ENCODE peak calls at places on chromosomes 7 and 10, in seven cellular contexts. W, F, S, A, U, Q and H are unnamed samples. For H3K9me3, the result is how much of the 10 kb centered on the place peaks cover.

GRCh38 chr10:116798859-116799258 is 50.4 kb upstream of the ENO4 start:
- DNase-seq in W (no peak), F (no peak), S (peak), A (no peak), U (no peak), Q (no peak), H (no peak)

GRCh38 chr10:1417574-1417973 is 319.8 kb downstream of the ADARB2 start:
- DNase-seq in W (no peak), F (no peak), S (no peak), A (no peak), U (no peak), Q (no peak), H (no peak)

GRCh38 chr10:14244147-14244546 is 86.6 kb downstream of the FRMD4A start:
- DNase-seq in W (no peak), F (peak), S (peak), A (peak), U (peak), Q (peak), H (no peak)

GRCh38 chr10:49613160-49613881 is 516 bp upstream of the CHAT start:
- DNase-seq in W (no peak), F (no peak), S (peak), A (no peak), U (no peak), Q (no peak), H (no peak)

GRCh38 chr7:147014596-147014995 is 898.0 kb downstream of the CNTNAP2 start:
- DNase-seq in W (no peak), F (no peak), S (no peak), A (no peak), U (no peak), Q (no peak), H (no peak)

GRCh38 chr10:108112218-108112617 is 947.7 kb upstream of the SORCS1 start:
- DNase-seq in W (peak), F (no peak), S (no peak), A (no peak), U (no peak), Q (no peak), H (no peak)

GRCh38 chr7:153370092-153370491 is 610.5 kb downstream of the ACTR3B start:
- DNase-seq in W (no peak), F (no peak), S (peak), A (no peak), U (peak), Q (no peak), H (no peak)

GRCh38 chr7:29289156-29290021 is 94.8 kb downstream of the CHN2 start:
- DNase-seq in W (no peak), F (peak), S (no peak), A (no peak), U (peak), Q (no peak), H (no peak)

GRCh38 chr7:100682991-100683658 is 9.6 kb downstream of the GNB2 start:
- DNase-seq in W (no peak), F (no peak), S (no peak), A (no peak), U (no peak), Q (no peak), H (no peak)

GRCh38 chr10:13272164-13272571 is 27.7 kb downstream of the PHYH start:
- DNase-seq in W (peak), F (peak), S (peak), A (no peak), U (peak), Q (peak), H (peak)

GRCh38 chr10:96584035-96584434 is 2.8 kb downstream of the TM9SF3 start:
- DNase-seq in W (no peak), F (no peak), S (no peak), A (no peak), U (no peak), Q (no peak), H (no peak)

GRCh38 chr7:146397141-146397540 is 280.5 kb downstream of the CNTNAP2 start:
- DNase-seq in W (no peak), F (no peak), S (no peak), A (no peak), U (no peak), Q (no peak), H (no peak)

GRCh38 chr7:24971333-24972165 is 8.4 kb downstream of the OSBPL3 start:
- DNase-seq in W (peak), F (peak), S (no peak), A (peak), U (no peak), Q (peak), H (no peak)

GRCh38 chr7:42232275-42232674 is 4.7 kb downstream of the GLI3 start:
- DNase-seq in W (peak), F (peak), S (no peak), A (no peak), U (no peak), Q (peak), H (no peak)

GRCh38 chr10:68756246-68756645 is 35.2 kb downstream of the CCAR1 start:
- DNase-seq in W (no peak), F (no peak), S (no peak), A (no peak), U (no peak), Q (no peak), H (no peak)

GRCh38 chr7:5526190-5527037 is 102.8 kb upstream of the TNRC18 start:
- DNase-seq in W (peak), F (peak), S (peak), A (no peak), U (peak), Q (peak), H (peak)

GRCh38 chr7:43577485-43577951 is 5.4 kb upstream of the STK17A start:
- DNase-seq in W (no peak), F (peak), S (peak), A (no peak), U (no peak), Q (peak), H (no peak)

GRCh38 chr10:117519895-117520294 is 22.7 kb upstream of the EMX2 start:
- DNase-seq in W (no peak), F (no peak), S (no peak), A (no peak), U (no peak), Q (no peak), H (no peak)

GRCh38 chr7:103149808-103150180 is 895 bp upstream of the NAPEPLD start:
- DNase-seq in W (no peak), F (no peak), S (no peak), A (no peak), U (peak), Q (no peak), H (no peak)

GRCh38 chr10:7365029-7365750 is 45.6 kb downstream of the SFMBT2 start:
- DNase-seq in W (no peak), F (no peak), S (no peak), A (no peak), U (no peak), Q (no peak), H (no peak)
- H3K9me3 ChIP-seq in W (under half), F (under half), S (under half), A (under half), U (under half), Q (under half), H (under half)

DNA sequence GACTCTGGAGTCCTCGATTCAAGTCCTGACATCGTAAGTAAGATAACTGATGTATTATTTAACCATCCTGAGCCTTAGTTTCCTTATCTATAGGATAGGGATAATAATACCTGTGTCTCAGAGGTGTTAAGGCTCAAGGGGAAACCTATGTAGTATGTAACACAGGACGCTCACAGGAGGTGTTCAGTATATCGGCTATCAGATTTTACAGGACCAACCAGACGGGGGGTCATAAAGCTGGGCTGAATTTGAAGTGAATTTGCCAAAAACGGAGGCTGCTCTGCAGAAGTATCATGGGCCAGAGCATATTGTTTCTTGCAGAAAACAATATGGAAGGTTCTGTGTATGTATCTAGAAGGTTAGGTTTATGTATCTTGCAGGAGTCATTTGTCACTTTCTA is 11.1 kb upstream of the ZNF282 start:
- DNase-seq in W (no peak), F (no peak), S (no peak), A (no peak), U (no peak), Q (no peak), H (no peak)
- H3K9ac ChIP-seq in W (no peak), F (no peak), S (no peak), A (no peak), U (no peak), Q (no peak), H (no peak)

DNA sequence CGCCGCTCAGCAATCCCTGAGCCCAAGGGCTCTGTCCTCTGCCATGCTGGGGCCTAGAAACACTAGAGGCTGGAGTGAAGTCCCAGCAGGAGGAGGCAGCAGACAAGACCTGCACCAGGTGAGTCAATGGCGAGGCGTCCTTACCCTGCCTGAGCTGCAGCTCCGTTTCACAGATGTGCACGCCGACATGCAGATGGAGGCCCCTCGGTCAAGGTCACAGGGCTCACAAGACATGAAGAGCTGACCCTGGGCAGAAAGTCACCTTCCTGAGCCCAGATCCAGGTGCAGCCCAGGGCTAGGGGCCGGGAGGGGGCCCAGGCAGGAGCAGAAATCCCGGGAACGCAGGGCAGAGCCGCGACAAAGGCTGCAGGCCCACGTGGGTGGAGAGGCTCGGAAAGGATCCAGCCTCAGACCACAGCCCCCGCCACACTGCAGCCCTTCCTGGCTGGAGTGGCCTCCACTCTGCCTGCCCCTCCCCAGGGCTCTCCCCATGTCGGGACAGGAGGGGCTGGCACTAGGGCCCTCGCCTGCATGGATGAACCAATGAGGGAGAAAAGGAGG is 23.8 kb downstream of the PDGFA start:
- DNase-seq in W (no peak), F (no peak), S (no peak), A (no peak), U (no peak), Q (no peak), H (no peak)
- H3K4me3 ChIP-seq in W (no peak), F (no peak), S (no peak), A (no peak), U (no peak), Q (no peak), H (no peak)

GRCh38 chr10:106498675-106499074 is 665.8 kb downstream of the SORCS1 start:
- DNase-seq in W (no peak), F (no peak), S (no peak), A (no peak), U (no peak), Q (no peak), H (no peak)

GRCh38 chr10:106500585-106501525 is 663.7 kb downstream of the SORCS1 start:
- DNase-seq in W (no peak), F (no peak), S (no peak), A (no peak), U (no peak), Q (peak), H (no peak)

GRCh38 chr10:106499448-106499847 is 665.1 kb downstream of the SORCS1 start:
- DNase-seq in W (no peak), F (no peak), S (no peak), A (no peak), U (no peak), Q (no peak), H (no peak)

GRCh38 chr10:106502651-106503050 is 661.9 kb downstream of the SORCS1 start:
- DNase-seq in W (peak), F (no peak), S (no peak), A (no peak), U (no peak), Q (no peak), H (no peak)

DNA sequence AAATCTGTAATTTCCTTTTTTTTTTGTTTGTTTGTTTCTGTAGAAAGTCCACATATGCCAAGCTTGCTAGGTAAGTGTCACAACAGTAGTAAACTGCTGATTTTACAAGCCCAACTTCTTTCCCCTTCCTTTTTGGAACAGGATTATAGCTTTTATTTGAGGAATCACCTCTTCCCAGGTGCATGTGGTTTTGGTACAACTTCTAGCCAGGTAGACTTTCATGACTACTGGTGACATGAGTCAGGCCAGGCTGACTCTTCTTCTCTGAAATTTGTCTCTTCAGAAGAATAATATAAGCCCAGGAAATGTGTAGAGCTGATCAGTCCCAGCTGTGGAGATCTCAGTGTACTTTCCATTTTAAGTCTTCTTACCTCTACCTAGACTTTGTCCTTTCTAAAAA is 664.5 kb downstream of the SORCS1 start:
- DNase-seq in W (no peak), F (no peak), S (no peak), A (no peak), U (no peak), Q (no peak), H (no peak)
- H3K9me3 ChIP-seq in W (under half), F (under half), S (under half), A (under half), U (under half), Q (under half), H (under half)

DNA sequence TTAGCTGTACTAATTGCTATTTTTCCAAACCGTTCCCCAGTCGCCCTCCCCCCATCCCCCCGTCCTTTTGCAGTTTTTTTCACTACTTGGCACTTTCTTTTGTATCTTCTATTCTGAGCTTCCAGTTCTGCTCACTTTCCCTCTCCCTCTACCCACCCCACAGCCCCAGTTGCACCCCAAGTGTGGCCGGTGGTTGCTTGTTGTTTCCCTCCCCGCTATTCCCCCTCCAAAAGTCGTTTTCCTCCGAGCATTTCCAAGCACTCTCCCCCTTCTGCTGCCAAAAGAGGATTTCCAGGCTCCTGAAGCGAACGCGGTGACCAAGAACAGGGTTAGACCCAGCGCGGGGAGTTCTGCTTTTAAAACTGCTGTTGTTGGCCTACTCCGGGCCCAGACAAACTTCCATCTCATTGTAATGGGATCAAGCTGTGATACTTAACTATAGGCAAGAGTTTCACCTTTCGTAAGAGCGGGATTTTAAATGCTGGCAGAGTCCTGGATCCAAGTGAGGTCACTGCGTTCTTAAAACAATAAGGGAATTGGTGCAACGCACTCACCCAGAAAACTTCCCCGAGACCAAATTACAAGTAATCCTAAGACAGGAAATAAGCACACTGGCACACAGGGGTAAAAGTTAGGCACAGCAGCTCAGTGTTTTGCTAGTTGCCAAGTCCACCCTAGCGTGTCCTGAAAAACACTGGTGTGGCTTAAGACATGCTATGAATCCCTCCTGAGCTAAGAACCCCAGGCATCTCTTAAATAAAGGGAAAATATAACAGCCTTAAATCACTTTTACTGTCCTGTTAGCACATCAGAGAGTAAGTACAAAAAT is 1.5 kb upstream of the RGS10 start:
- DNase-seq in W (peak), F (no peak), S (peak), A (no peak), U (no peak), Q (no peak), H (peak)
- H3K9ac ChIP-seq in W (peak), F (no peak), S (no peak), A (peak), U (peak), Q (no peak), H (no peak)

DNA sequence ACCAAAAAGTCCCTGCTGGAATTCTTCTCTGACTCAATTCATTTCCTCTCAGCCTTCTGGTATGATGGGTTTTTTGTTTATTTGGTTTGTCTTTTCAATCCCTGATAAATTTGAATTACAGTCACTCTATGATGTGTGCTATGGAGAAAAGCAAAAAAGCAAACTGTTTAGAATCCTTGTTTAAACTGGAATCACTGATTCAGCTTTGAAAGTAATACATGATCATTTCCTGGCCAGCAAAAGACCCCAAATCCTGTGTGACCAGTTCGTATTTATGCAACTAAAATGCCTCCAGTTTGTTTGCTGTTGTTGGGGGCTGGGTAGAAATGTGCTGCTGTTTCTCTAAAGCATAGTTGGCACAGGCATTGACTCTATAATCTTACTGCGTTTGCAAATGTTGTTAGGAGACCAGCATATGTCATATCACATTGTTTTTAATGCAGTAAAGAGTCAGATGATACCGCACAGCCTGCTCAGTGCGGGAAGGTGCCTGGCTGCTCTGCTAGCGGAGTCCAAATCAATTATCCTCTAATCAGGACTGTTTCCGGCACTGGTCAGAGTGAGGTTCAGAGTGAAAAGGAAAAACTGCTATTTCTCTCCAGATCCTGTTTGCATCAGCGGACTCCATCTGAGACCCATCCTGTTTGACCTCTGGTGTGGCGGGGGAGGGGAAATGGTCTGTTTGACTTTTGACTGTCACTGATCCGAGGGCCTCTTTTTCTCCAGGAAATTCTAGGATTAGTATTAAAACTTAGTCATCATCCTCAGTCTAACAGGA is 40.6 kb upstream of the ADD3 start:
- DNase-seq in W (peak), F (peak), S (peak), A (no peak), U (no peak), Q (peak), H (peak)
- H3K4me3 ChIP-seq in W (peak), F (peak), S (no peak), A (no peak), U (no peak), Q (peak), H (no peak)

GRCh38 chr7:157886261-157886660 is 549.5 kb downstream of the DNAJB6 start:
- DNase-seq in W (no peak), F (no peak), S (no peak), A (no peak), U (no peak), Q (no peak), H (no peak)

GRCh38 chr7:157888579-157888978 is 551.8 kb downstream of the DNAJB6 start:
- DNase-seq in W (no peak), F (no peak), S (no peak), A (no peak), U (no peak), Q (no peak), H (no peak)

GRCh38 chr7:157886711-157887110 is 549.9 kb downstream of the DNAJB6 start:
- DNase-seq in W (no peak), F (no peak), S (no peak), A (no peak), U (no peak), Q (no peak), H (no peak)

GRCh38 chr7:157885140-157885539 is 548.3 kb downstream of the DNAJB6 start:
- DNase-seq in W (no peak), F (no peak), S (no peak), A (no peak), U (no peak), Q (no peak), H (no peak)

DNA sequence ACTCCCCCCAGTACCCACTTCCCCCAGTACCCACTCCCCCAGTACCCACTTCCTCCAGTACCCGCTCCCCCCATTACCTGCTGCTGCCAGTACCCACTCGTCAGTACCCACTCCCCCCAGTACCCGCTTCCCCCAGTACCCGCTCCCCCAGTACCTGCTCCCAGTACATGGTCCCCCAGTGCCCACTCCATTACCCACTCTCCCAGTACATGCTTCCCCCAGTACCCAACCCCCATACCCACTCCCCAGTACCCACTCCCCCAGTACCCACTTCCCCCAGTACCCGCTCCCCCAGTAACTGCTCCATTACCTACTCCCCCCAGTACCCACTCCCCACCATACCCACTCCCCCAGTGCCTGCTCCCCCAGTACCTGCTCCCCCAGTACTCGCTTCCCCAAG is 550.6 kb downstream of the DNAJB6 start:
- DNase-seq in W (no peak), F (no peak), S (no peak), A (no peak), U (no peak), Q (no peak), H (no peak)
- H3K9me3 ChIP-seq in W (under half), F (under half), S (half or more), A (under half), U (under half), Q (under half), H (under half)